ENCODE peak calls at places on chromosomes 16 and 17, in seven cellular contexts. One of them, this sample, is unnamed.

GRCh38 chr16:79270011-79270410 is 330.5 kb downstream of the MAF start:
- DNase-seq in AG08396: no peak
- DNase-seq in lower lobe of right lung: no peak
- DNase-seq in GM12864: no peak
- DNase-seq in activated naive CD4-positive, alpha-beta T cell treated with anti-CD3 and anti-CD28 coated beads, Interleukin-2, amount 50 U/mL, for 72 hours: no peak
- DNase-seq in HTR-8/SVneo: no peak
- DNase-seq in T-cell: no peak
- DNase-seq in this sample: no peak

GRCh38 chr17:66952031-66952524 is 12.4 kb upstream of the CACNG4 start:
- DNase-seq in activated naive CD4-positive, alpha-beta T cell treated with anti-CD3 and anti-CD28 coated beads, Interleukin-2, amount 50 U/mL, for 72 hours: no peak
- DNase-seq in lower lobe of right lung: peak; percentile 83
- DNase-seq in GM12864: no peak
- DNase-seq in T-cell: no peak
- DNase-seq in AG08396: peak; percentile 87
- DNase-seq in HTR-8/SVneo: peak; percentile 96
- DNase-seq in this sample: no peak

GRCh38 chr17:7854078-7854777 is 638 bp upstream of the TMEM88 start:
- DNase-seq in lower lobe of right lung: peak; percentile 49
- DNase-seq in AG08396: no peak
- DNase-seq in HTR-8/SVneo: no peak
- DNase-seq in GM12864: no peak
- DNase-seq in T-cell: no peak
- DNase-seq in activated naive CD4-positive, alpha-beta T cell treated with anti-CD3 and anti-CD28 coated beads, Interleukin-2, amount 50 U/mL, for 72 hours: peak; percentile 51
- DNase-seq in this sample: peak; percentile 48

GRCh38 chr17:49217651-49218413 is 7.3 kb downstream of the ABI3 start:
- DNase-seq in AG08396: no peak
- DNase-seq in HTR-8/SVneo: no peak
- DNase-seq in lower lobe of right lung: peak; percentile 83
- DNase-seq in activated naive CD4-positive, alpha-beta T cell treated with anti-CD3 and anti-CD28 coated beads, Interleukin-2, amount 50 U/mL, for 72 hours: peak; percentile 67
- DNase-seq in GM12864: peak; percentile 81
- DNase-seq in T-cell: peak; percentile 87
- DNase-seq in this sample: no peak

GRCh38 chr17:17836818-17837379 is at the start of gene SREBF1:
- DNase-seq in HTR-8/SVneo: peak; percentile 88
- DNase-seq in AG08396: peak; percentile 78
- DNase-seq in GM12864: no peak
- DNase-seq in lower lobe of right lung: peak; percentile 73
- DNase-seq in T-cell: peak; percentile 69
- DNase-seq in activated naive CD4-positive, alpha-beta T cell treated with anti-CD3 and anti-CD28 coated beads, Interleukin-2, amount 50 U/mL, for 72 hours: no peak
- DNase-seq in this sample: peak; percentile 87

GRCh38 chr17:3911271-3912053 is 4.8 kb downstream of the P2RX1 start:
- DNase-seq in AG08396: no peak
- DNase-seq in T-cell: peak; percentile 87
- DNase-seq in GM12864: peak; percentile 91
- DNase-seq in activated naive CD4-positive, alpha-beta T cell treated with anti-CD3 and anti-CD28 coated beads, Interleukin-2, amount 50 U/mL, for 72 hours: peak; percentile 84
- DNase-seq in HTR-8/SVneo: no peak
- DNase-seq in lower lobe of right lung: no peak
- DNase-seq in this sample: no peak

GRCh38 chr17:72111374-72111773 is 9.4 kb upstream of the SOX9 start:
- DNase-seq in GM12864: no peak
- DNase-seq in HTR-8/SVneo: no peak
- DNase-seq in activated naive CD4-positive, alpha-beta T cell treated with anti-CD3 and anti-CD28 coated beads, Interleukin-2, amount 50 U/mL, for 72 hours: no peak
- DNase-seq in lower lobe of right lung: no peak
- DNase-seq in AG08396: no peak
- DNase-seq in T-cell: no peak
- DNase-seq in this sample: no peak

GRCh38 chr17:81967533-81968395 is 6.8 kb upstream of the NOTUM start:
- DNase-seq in HTR-8/SVneo: peak; percentile 48
- DNase-seq in GM12864: no peak
- DNase-seq in T-cell: peak; percentile 91
- DNase-seq in AG08396: peak; percentile 89
- DNase-seq in lower lobe of right lung: peak; percentile 88
- DNase-seq in activated naive CD4-positive, alpha-beta T cell treated with anti-CD3 and anti-CD28 coated beads, Interleukin-2, amount 50 U/mL, for 72 hours: peak; percentile 88
- DNase-seq in this sample: no peak

GRCh38 chr16:81492965-81493754 is 48.6 kb downstream of the CMIP start:
- DNase-seq in T-cell: no peak
- DNase-seq in AG08396: no peak
- DNase-seq in GM12864: no peak
- DNase-seq in HTR-8/SVneo: no peak
- DNase-seq in lower lobe of right lung: no peak
- DNase-seq in activated naive CD4-positive, alpha-beta T cell treated with anti-CD3 and anti-CD28 coated beads, Interleukin-2, amount 50 U/mL, for 72 hours: no peak
- DNase-seq in this sample: no peak

GRCh38 chr16:54459509-54460235 is 173.1 kb upstream of the IRX3 start:
- DNase-seq in activated naive CD4-positive, alpha-beta T cell treated with anti-CD3 and anti-CD28 coated beads, Interleukin-2, amount 50 U/mL, for 72 hours: no peak
- DNase-seq in HTR-8/SVneo: no peak
- DNase-seq in lower lobe of right lung: no peak
- DNase-seq in GM12864: no peak
- DNase-seq in AG08396: no peak
- DNase-seq in T-cell: no peak
- DNase-seq in this sample: no peak

GRCh38 chr16:22425036-22425801 is 50.8 kb upstream of the CDR2 start:
- DNase-seq in T-cell: no peak
- DNase-seq in AG08396: peak; percentile 52
- DNase-seq in activated naive CD4-positive, alpha-beta T cell treated with anti-CD3 and anti-CD28 coated beads, Interleukin-2, amount 50 U/mL, for 72 hours: no peak
- DNase-seq in lower lobe of right lung: no peak
- DNase-seq in GM12864: no peak
- DNase-seq in HTR-8/SVneo: no peak
- DNase-seq in this sample: no peak

GRCh38 chr17:75241996-75242460 is 19.4 kb downstream of the GGA3 start:
- DNase-seq in GM12864: no peak
- DNase-seq in activated naive CD4-positive, alpha-beta T cell treated with anti-CD3 and anti-CD28 coated beads, Interleukin-2, amount 50 U/mL, for 72 hours: no peak
- DNase-seq in HTR-8/SVneo: no peak
- DNase-seq in T-cell: no peak
- DNase-seq in lower lobe of right lung: no peak
- DNase-seq in AG08396: peak; percentile 48
- DNase-seq in this sample: no peak

GRCh38 chr16:55021595-55022475 is 91.2 kb downstream of the IRX5 start:
- DNase-seq in AG08396: peak; percentile 28
- DNase-seq in T-cell: no peak
- DNase-seq in lower lobe of right lung: no peak
- DNase-seq in HTR-8/SVneo: no peak
- DNase-seq in activated naive CD4-positive, alpha-beta T cell treated with anti-CD3 and anti-CD28 coated beads, Interleukin-2, amount 50 U/mL, for 72 hours: no peak
- DNase-seq in GM12864: no peak
- DNase-seq in this sample: no peak

GRCh38 chr17:34519286-34519685 is 60.1 kb upstream of the TMEM132E start:
- DNase-seq in T-cell: no peak
- DNase-seq in lower lobe of right lung: no peak
- DNase-seq in activated naive CD4-positive, alpha-beta T cell treated with anti-CD3 and anti-CD28 coated beads, Interleukin-2, amount 50 U/mL, for 72 hours: no peak
- DNase-seq in AG08396: no peak
- DNase-seq in HTR-8/SVneo: no peak
- DNase-seq in GM12864: no peak
- DNase-seq in this sample: no peak

GRCh38 chr17:39950871-39951348 is 11.9 kb upstream of the GSDMA start:
- DNase-seq in activated naive CD4-positive, alpha-beta T cell treated with anti-CD3 and anti-CD28 coated beads, Interleukin-2, amount 50 U/mL, for 72 hours: no peak
- DNase-seq in GM12864: no peak
- DNase-seq in HTR-8/SVneo: no peak
- DNase-seq in AG08396: no peak
- DNase-seq in lower lobe of right lung: no peak
- DNase-seq in T-cell: no peak
- DNase-seq in this sample: no peak

GRCh38 chr17:46044286-46044928 is 45.4 kb downstream of the STH start:
- DNase-seq in GM12864: peak; percentile 37
- DNase-seq in HTR-8/SVneo: peak; percentile 84
- DNase-seq in activated naive CD4-positive, alpha-beta T cell treated with anti-CD3 and anti-CD28 coated beads, Interleukin-2, amount 50 U/mL, for 72 hours: no peak
- DNase-seq in T-cell: peak; percentile 60
- DNase-seq in lower lobe of right lung: no peak
- DNase-seq in AG08396: peak; percentile 77
- DNase-seq in this sample: no peak

GRCh38 chr17:45850468-45850867 is 5.8 kb downstream of the SPPL2C start:
- DNase-seq in T-cell: no peak
- DNase-seq in HTR-8/SVneo: no peak
- DNase-seq in AG08396: no peak
- DNase-seq in GM12864: no peak
- DNase-seq in activated naive CD4-positive, alpha-beta T cell treated with anti-CD3 and anti-CD28 coated beads, Interleukin-2, amount 50 U/mL, for 72 hours: no peak
- DNase-seq in lower lobe of right lung: no peak
- DNase-seq in this sample: no peak

GRCh38 chr16:31461921-31462804 is 2.9 kb downstream of the ARMC5 start:
- DNase-seq in activated naive CD4-positive, alpha-beta T cell treated with anti-CD3 and anti-CD28 coated beads, Interleukin-2, amount 50 U/mL, for 72 hours: no peak
- DNase-seq in HTR-8/SVneo: no peak
- DNase-seq in lower lobe of right lung: peak; percentile 46
- DNase-seq in T-cell: no peak
- DNase-seq in GM12864: no peak
- DNase-seq in AG08396: no peak
- DNase-seq in this sample: no peak

GRCh38 chr17:50493744-50494143 is 14.5 kb upstream of the MYCBPAP start:
- DNase-seq in HTR-8/SVneo: no peak
- DNase-seq in GM12864: no peak
- DNase-seq in T-cell: no peak
- DNase-seq in activated naive CD4-positive, alpha-beta T cell treated with anti-CD3 and anti-CD28 coated beads, Interleukin-2, amount 50 U/mL, for 72 hours: no peak
- DNase-seq in AG08396: no peak
- DNase-seq in lower lobe of right lung: no peak
- DNase-seq in this sample: no peak

GRCh38 chr17:7292729-7293128 is 1.7 kb downstream of the YBX2 start:
- DNase-seq in activated naive CD4-positive, alpha-beta T cell treated with anti-CD3 and anti-CD28 coated beads, Interleukin-2, amount 50 U/mL, for 72 hours: no peak
- DNase-seq in T-cell: no peak
- DNase-seq in AG08396: peak; percentile 14
- DNase-seq in GM12864: no peak
- DNase-seq in HTR-8/SVneo: no peak
- DNase-seq in lower lobe of right lung: no peak
- DNase-seq in this sample: no peak

GRCh38 chr16:59899940-59900339 is 1165.8 kb upstream of the GOT2 start:
- DNase-seq in lower lobe of right lung: no peak
- DNase-seq in T-cell: no peak
- DNase-seq in GM12864: no peak
- DNase-seq in HTR-8/SVneo: no peak
- DNase-seq in activated naive CD4-positive, alpha-beta T cell treated with anti-CD3 and anti-CD28 coated beads, Interleukin-2, amount 50 U/mL, for 72 hours: no peak
- DNase-seq in AG08396: no peak
- DNase-seq in this sample: no peak

GRCh38 chr16:55331648-55332185 is 7.7 kb downstream of the IRX6 start:
- DNase-seq in GM12864: no peak
- DNase-seq in AG08396: no peak
- DNase-seq in HTR-8/SVneo: no peak
- DNase-seq in T-cell: no peak
- DNase-seq in lower lobe of right lung: no peak
- DNase-seq in activated naive CD4-positive, alpha-beta T cell treated with anti-CD3 and anti-CD28 coated beads, Interleukin-2, amount 50 U/mL, for 72 hours: no peak
- DNase-seq in this sample: no peak

GRCh38 chr16:17305694-17306093 is 165.1 kb downstream of the XYLT1 start:
- DNase-seq in AG08396: no peak
- DNase-seq in lower lobe of right lung: no peak
- DNase-seq in GM12864: peak; percentile 35
- DNase-seq in activated naive CD4-positive, alpha-beta T cell treated with anti-CD3 and anti-CD28 coated beads, Interleukin-2, amount 50 U/mL, for 72 hours: peak; percentile 82
- DNase-seq in HTR-8/SVneo: no peak
- DNase-seq in T-cell: no peak
- DNase-seq in this sample: no peak

GRCh38 chr17:6843241-6843890 is 11.8 kb upstream of the TEKT1 start:
- DNase-seq in HTR-8/SVneo: peak; percentile 45
- DNase-seq in AG08396: peak; percentile 17
- DNase-seq in GM12864: no peak
- DNase-seq in T-cell: no peak
- DNase-seq in lower lobe of right lung: no peak
- DNase-seq in activated naive CD4-positive, alpha-beta T cell treated with anti-CD3 and anti-CD28 coated beads, Interleukin-2, amount 50 U/mL, for 72 hours: no peak
- DNase-seq in this sample: no peak

GRCh38 chr17:9671559-9671958 is 26.2 kb downstream of the USP43 start:
- DNase-seq in GM12864: no peak
- DNase-seq in AG08396: no peak
- DNase-seq in HTR-8/SVneo: no peak
- DNase-seq in lower lobe of right lung: no peak
- DNase-seq in activated naive CD4-positive, alpha-beta T cell treated with anti-CD3 and anti-CD28 coated beads, Interleukin-2, amount 50 U/mL, for 72 hours: no peak
- DNase-seq in T-cell: no peak
- DNase-seq in this sample: no peak

GRCh38 chr16:49776085-49776501 is 79.8 kb downstream of the ZNF423 start:
- DNase-seq in T-cell: no peak
- DNase-seq in GM12864: no peak
- DNase-seq in activated naive CD4-positive, alpha-beta T cell treated with anti-CD3 and anti-CD28 coated beads, Interleukin-2, amount 50 U/mL, for 72 hours: no peak
- DNase-seq in HTR-8/SVneo: no peak
- DNase-seq in lower lobe of right lung: no peak
- DNase-seq in AG08396: no peak
- DNase-seq in this sample: peak; percentile 89

GRCh38 chr16:78340590-78340989 is 241.1 kb downstream of the WWOX start:
- DNase-seq in GM12864: no peak
- DNase-seq in activated naive CD4-positive, alpha-beta T cell treated with anti-CD3 and anti-CD28 coated beads, Interleukin-2, amount 50 U/mL, for 72 hours: no peak
- DNase-seq in lower lobe of right lung: no peak
- DNase-seq in T-cell: no peak
- DNase-seq in HTR-8/SVneo: no peak
- DNase-seq in AG08396: no peak
- DNase-seq in this sample: no peak

GRCh38 chr16:149024-149675 is 3.3 kb upstream of the HBZ start:
- DNase-seq in HTR-8/SVneo: peak; percentile 60
- DNase-seq in AG08396: no peak
- DNase-seq in GM12864: no peak
- DNase-seq in lower lobe of right lung: no peak
- DNase-seq in activated naive CD4-positive, alpha-beta T cell treated with anti-CD3 and anti-CD28 coated beads, Interleukin-2, amount 50 U/mL, for 72 hours: no peak
- DNase-seq in T-cell: no peak
- DNase-seq in this sample: no peak

GRCh38 chr16:52953215-52953614 is 99.5 kb downstream of the CHD9NB start:
- DNase-seq in lower lobe of right lung: no peak
- DNase-seq in GM12864: no peak
- DNase-seq in HTR-8/SVneo: no peak
- DNase-seq in AG08396: no peak
- DNase-seq in activated naive CD4-positive, alpha-beta T cell treated with anti-CD3 and anti-CD28 coated beads, Interleukin-2, amount 50 U/mL, for 72 hours: no peak
- DNase-seq in T-cell: no peak
- DNase-seq in this sample: no peak

GRCh38 chr16:66399031-66399430 is 28.1 kb upstream of the BEAN1 start:
- DNase-seq in GM12864: no peak
- DNase-seq in activated naive CD4-positive, alpha-beta T cell treated with anti-CD3 and anti-CD28 coated beads, Interleukin-2, amount 50 U/mL, for 72 hours: no peak
- DNase-seq in T-cell: no peak
- DNase-seq in lower lobe of right lung: no peak
- DNase-seq in HTR-8/SVneo: no peak
- DNase-seq in AG08396: peak; percentile 70
- DNase-seq in this sample: peak; percentile 27

GRCh38 chr17:12302711-12303110 is 282.0 kb downstream of the MAP2K4 start:
- DNase-seq in T-cell: no peak
- DNase-seq in AG08396: no peak
- DNase-seq in HTR-8/SVneo: no peak
- DNase-seq in lower lobe of right lung: no peak
- DNase-seq in activated naive CD4-positive, alpha-beta T cell treated with anti-CD3 and anti-CD28 coated beads, Interleukin-2, amount 50 U/mL, for 72 hours: no peak
- DNase-seq in GM12864: no peak
- DNase-seq in this sample: no peak

GRCh38 chr17:6523330-6523729 is 33.0 kb downstream of the PITPNM3 start:
- DNase-seq in lower lobe of right lung: no peak
- DNase-seq in T-cell: no peak
- DNase-seq in GM12864: no peak
- DNase-seq in AG08396: no peak
- DNase-seq in activated naive CD4-positive, alpha-beta T cell treated with anti-CD3 and anti-CD28 coated beads, Interleukin-2, amount 50 U/mL, for 72 hours: peak; percentile 18
- DNase-seq in HTR-8/SVneo: peak; percentile 71
- DNase-seq in this sample: no peak

GRCh38 chr16:73231969-73232554 is 184.1 kb upstream of the ZFHX3 start:
- DNase-seq in T-cell: no peak
- DNase-seq in GM12864: no peak
- DNase-seq in activated naive CD4-positive, alpha-beta T cell treated with anti-CD3 and anti-CD28 coated beads, Interleukin-2, amount 50 U/mL, for 72 hours: no peak
- DNase-seq in lower lobe of right lung: no peak
- DNase-seq in AG08396: no peak
- DNase-seq in HTR-8/SVneo: no peak
- DNase-seq in this sample: no peak

GRCh38 chr17:16926591-16927451 is 45.1 kb downstream of the TNFRSF13B start:
- DNase-seq in HTR-8/SVneo: no peak
- DNase-seq in AG08396: no peak
- DNase-seq in T-cell: no peak
- DNase-seq in lower lobe of right lung: peak; percentile 38
- DNase-seq in activated naive CD4-positive, alpha-beta T cell treated with anti-CD3 and anti-CD28 coated beads, Interleukin-2, amount 50 U/mL, for 72 hours: no peak
- DNase-seq in GM12864: no peak
- DNase-seq in this sample: peak; percentile 84

GRCh38 chr17:59366773-59367656 is 35.6 kb downstream of the YPEL2 start:
- DNase-seq in GM12864: no peak
- DNase-seq in lower lobe of right lung: peak; percentile 64
- DNase-seq in activated naive CD4-positive, alpha-beta T cell treated with anti-CD3 and anti-CD28 coated beads, Interleukin-2, amount 50 U/mL, for 72 hours: no peak
- DNase-seq in HTR-8/SVneo: no peak
- DNase-seq in AG08396: peak; percentile 58
- DNase-seq in T-cell: no peak
- DNase-seq in this sample: no peak

GRCh38 chr17:76473541-76473985 is 6.2 kb downstream of the AANAT start:
- DNase-seq in lower lobe of right lung: no peak
- DNase-seq in HTR-8/SVneo: no peak
- DNase-seq in activated naive CD4-positive, alpha-beta T cell treated with anti-CD3 and anti-CD28 coated beads, Interleukin-2, amount 50 U/mL, for 72 hours: no peak
- DNase-seq in AG08396: peak; percentile 50
- DNase-seq in T-cell: no peak
- DNase-seq in GM12864: no peak
- DNase-seq in this sample: peak; percentile 84